ENCODE peak calls at places on chromosomes 5 and 9, in eight cellular contexts. One of them, this sample, is unnamed.

GRCh38 chr5:143557061-143557818 is 153.8 kb upstream of the NR3C1 start:
- DNase-seq in lower lobe of right lung: no peak
- DNase-seq in adrenal gland: no peak
- DNase-seq in foreskin keratinocyte: no peak
- DNase-seq in heart left ventricle: no peak
- DNase-seq in cardiac fibroblast: peak; percentile 81
- DNase-seq in choroid plexus epithelial cell: peak; percentile 71
- DNase-seq in lower leg skin: no peak
- DNase-seq in this sample: no peak

GRCh38 chr9:97615439-97616072 is 17.6 kb downstream of the TSTD2 start:
- DNase-seq in lower lobe of right lung: no peak
- DNase-seq in adrenal gland: peak; percentile 75
- DNase-seq in foreskin keratinocyte: peak; percentile 13
- DNase-seq in heart left ventricle: peak; percentile 46
- DNase-seq in cardiac fibroblast: peak; percentile 73
- DNase-seq in choroid plexus epithelial cell: peak; percentile 78
- DNase-seq in lower leg skin: peak; percentile 77
- DNase-seq in this sample: no peak

GRCh38 chr5:94885931-94886330 is 267.5 kb downstream of the SLF1 start:
- DNase-seq in lower lobe of right lung: no peak
- DNase-seq in adrenal gland: no peak
- DNase-seq in foreskin keratinocyte: no peak
- DNase-seq in heart left ventricle: no peak
- DNase-seq in cardiac fibroblast: no peak
- DNase-seq in choroid plexus epithelial cell: no peak
- DNase-seq in lower leg skin: no peak
- DNase-seq in this sample: no peak

GRCh38 chr9:504921-505821 is 290.5 kb downstream of the DOCK8 start:
- DNase-seq in lower lobe of right lung: peak; percentile 55
- DNase-seq in adrenal gland: peak; percentile 49
- DNase-seq in foreskin keratinocyte: no peak
- DNase-seq in heart left ventricle: peak; percentile 50
- DNase-seq in cardiac fibroblast: no peak
- DNase-seq in choroid plexus epithelial cell: peak; percentile 2
- DNase-seq in lower leg skin: no peak
- DNase-seq in this sample: no peak

GRCh38 chr5:37839441-37840035 is 303 bp downstream of the GDNF start:
- DNase-seq in lower lobe of right lung: no peak
- DNase-seq in adrenal gland: peak; percentile 66
- DNase-seq in foreskin keratinocyte: no peak
- DNase-seq in heart left ventricle: peak; percentile 47
- DNase-seq in cardiac fibroblast: peak; percentile 57
- DNase-seq in choroid plexus epithelial cell: peak; percentile 77
- DNase-seq in lower leg skin: peak; percentile 30
- DNase-seq in this sample: no peak

GRCh38 chr5:176776141-176776865 is 34.1 kb upstream of the UNC5A start:
- DNase-seq in lower lobe of right lung: no peak
- DNase-seq in adrenal gland: no peak
- DNase-seq in foreskin keratinocyte: no peak
- DNase-seq in heart left ventricle: no peak
- DNase-seq in cardiac fibroblast: no peak
- DNase-seq in choroid plexus epithelial cell: no peak
- DNase-seq in lower leg skin: no peak
- DNase-seq in this sample: no peak

GRCh38 chr5:157611571-157612067 is 36.0 kb upstream of the ADAM19 start:
- DNase-seq in lower lobe of right lung: no peak
- DNase-seq in adrenal gland: no peak
- DNase-seq in foreskin keratinocyte: no peak
- DNase-seq in heart left ventricle: no peak
- DNase-seq in cardiac fibroblast: no peak
- DNase-seq in choroid plexus epithelial cell: no peak
- DNase-seq in lower leg skin: no peak
- DNase-seq in this sample: no peak

GRCh38 chr9:115341401-115341800 is 223.4 kb upstream of the TNC start:
- DNase-seq in lower lobe of right lung: no peak
- DNase-seq in adrenal gland: no peak
- DNase-seq in foreskin keratinocyte: no peak
- DNase-seq in heart left ventricle: no peak
- DNase-seq in cardiac fibroblast: no peak
- DNase-seq in choroid plexus epithelial cell: no peak
- DNase-seq in lower leg skin: peak; percentile 68
- DNase-seq in this sample: no peak

GRCh38 chr9:136472640-136473353 is 10.0 kb downstream of the SEC16A start:
- DNase-seq in lower lobe of right lung: no peak
- DNase-seq in adrenal gland: no peak
- DNase-seq in foreskin keratinocyte: no peak
- DNase-seq in heart left ventricle: no peak
- DNase-seq in cardiac fibroblast: no peak
- DNase-seq in choroid plexus epithelial cell: no peak
- DNase-seq in lower leg skin: no peak
- DNase-seq in this sample: no peak

GRCh38 chr5:148523139-148523538 is 131.2 kb downstream of the HTR4 start:
- DNase-seq in lower lobe of right lung: no peak
- DNase-seq in adrenal gland: no peak
- DNase-seq in foreskin keratinocyte: no peak
- DNase-seq in heart left ventricle: no peak
- DNase-seq in cardiac fibroblast: no peak
- DNase-seq in choroid plexus epithelial cell: no peak
- DNase-seq in lower leg skin: no peak
- DNase-seq in this sample: no peak

GRCh38 chr5:177421046-177421798 is 5.3 kb upstream of the GRK6 start:
- DNase-seq in lower lobe of right lung: no peak
- DNase-seq in adrenal gland: no peak
- DNase-seq in foreskin keratinocyte: no peak
- DNase-seq in heart left ventricle: no peak
- DNase-seq in cardiac fibroblast: no peak
- DNase-seq in choroid plexus epithelial cell: no peak
- DNase-seq in lower leg skin: no peak
- DNase-seq in this sample: no peak

GRCh38 chr9:136527131-136527530 is 18.7 kb downstream of the NOTCH1 start:
- DNase-seq in lower lobe of right lung: no peak
- DNase-seq in adrenal gland: no peak
- DNase-seq in foreskin keratinocyte: no peak
- DNase-seq in heart left ventricle: no peak
- DNase-seq in cardiac fibroblast: no peak
- DNase-seq in choroid plexus epithelial cell: no peak
- DNase-seq in lower leg skin: no peak
- DNase-seq in this sample: no peak

GRCh38 chr9:72158680-72159079 is 9.4 kb downstream of the GDA start:
- DNase-seq in lower lobe of right lung: no peak
- DNase-seq in adrenal gland: no peak
- DNase-seq in foreskin keratinocyte: no peak
- DNase-seq in heart left ventricle: no peak
- DNase-seq in cardiac fibroblast: no peak
- DNase-seq in choroid plexus epithelial cell: no peak
- DNase-seq in lower leg skin: no peak
- DNase-seq in this sample: no peak

GRCh38 chr5:178334856-178335255 is 102.3 kb upstream of the PHYKPL start:
- DNase-seq in lower lobe of right lung: no peak
- DNase-seq in adrenal gland: no peak
- DNase-seq in foreskin keratinocyte: no peak
- DNase-seq in heart left ventricle: no peak
- DNase-seq in cardiac fibroblast: no peak
- DNase-seq in choroid plexus epithelial cell: no peak
- DNase-seq in lower leg skin: no peak
- DNase-seq in this sample: no peak

GRCh38 chr9:19493845-19494244 is 85.0 kb downstream of the ACER2 start:
- DNase-seq in lower lobe of right lung: no peak
- DNase-seq in adrenal gland: no peak
- DNase-seq in foreskin keratinocyte: no peak
- DNase-seq in heart left ventricle: no peak
- DNase-seq in cardiac fibroblast: no peak
- DNase-seq in choroid plexus epithelial cell: no peak
- DNase-seq in lower leg skin: no peak
- DNase-seq in this sample: no peak

GRCh38 chr5:126055348-126055729 is 367.9 kb upstream of the GRAMD2B start:
- DNase-seq in lower lobe of right lung: no peak
- DNase-seq in adrenal gland: no peak
- DNase-seq in foreskin keratinocyte: no peak
- DNase-seq in heart left ventricle: no peak
- DNase-seq in cardiac fibroblast: no peak
- DNase-seq in choroid plexus epithelial cell: no peak
- DNase-seq in lower leg skin: no peak
- DNase-seq in this sample: no peak

GRCh38 chr9:28212979-28213378 is 639.7 kb upstream of the C9orf72 start:
- DNase-seq in lower lobe of right lung: no peak
- DNase-seq in adrenal gland: no peak
- DNase-seq in foreskin keratinocyte: peak; percentile 66
- DNase-seq in heart left ventricle: no peak
- DNase-seq in cardiac fibroblast: peak; percentile 50
- DNase-seq in choroid plexus epithelial cell: peak; percentile 90
- DNase-seq in lower leg skin: no peak
- DNase-seq in this sample: no peak

GRCh38 chr9:1978941-1979340 is 36.2 kb upstream of the SMARCA2 start:
- DNase-seq in lower lobe of right lung: peak; percentile 28
- DNase-seq in adrenal gland: no peak
- DNase-seq in foreskin keratinocyte: peak; percentile 14
- DNase-seq in heart left ventricle: peak; percentile 44
- DNase-seq in cardiac fibroblast: peak; percentile 62
- DNase-seq in choroid plexus epithelial cell: peak; percentile 2
- DNase-seq in lower leg skin: peak; percentile 45
- DNase-seq in this sample: no peak

DNA sequence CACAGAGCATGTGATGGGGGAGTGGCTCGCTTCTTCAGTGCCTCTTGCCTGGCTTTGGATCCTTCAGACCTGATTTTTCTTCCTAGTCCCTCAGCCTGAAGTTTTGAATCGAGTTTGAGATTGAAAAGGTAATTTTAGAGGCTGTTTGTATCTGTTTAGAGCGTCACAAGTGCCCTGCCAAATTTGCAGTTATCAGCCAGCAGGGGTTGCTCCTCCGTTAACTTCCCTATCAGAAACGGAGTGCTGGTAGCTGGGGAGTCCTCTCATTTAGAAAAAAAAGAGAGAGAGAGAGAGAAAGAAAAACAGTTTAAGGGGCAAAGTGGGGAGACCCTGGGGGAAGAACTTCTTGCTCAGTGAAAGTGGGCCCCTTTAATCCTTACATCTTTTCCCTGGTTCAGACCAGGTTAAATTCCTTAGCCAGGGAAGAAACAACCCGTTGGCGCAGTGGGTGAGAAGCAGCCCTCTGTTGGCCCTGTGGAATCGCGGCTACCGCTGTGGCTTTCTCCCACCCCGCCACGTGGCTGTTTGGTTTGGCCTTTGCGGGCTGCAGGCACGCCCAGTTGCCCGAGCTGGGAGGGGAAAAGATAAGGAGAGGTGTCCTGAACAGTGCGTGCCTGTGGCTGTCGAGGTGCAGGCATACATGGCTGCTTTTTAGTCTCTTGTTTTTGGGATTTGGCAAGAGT is 576.7 kb upstream of the ACO1 start:
- DNase-seq in lower lobe of right lung: peak; percentile 28
- DNase-seq in adrenal gland: no peak
- DNase-seq in foreskin keratinocyte: no peak
- DNase-seq in heart left ventricle: no peak
- DNase-seq in cardiac fibroblast: no peak
- DNase-seq in choroid plexus epithelial cell: peak; percentile 8
- DNase-seq in lower leg skin: no peak
- DNase-seq in this sample: no peak
- TF ChIP-seq CTCF in lower lobe of right lung: no peak
- TF ChIP-seq CTCF in adrenal gland: no peak
- TF ChIP-seq CTCF in foreskin keratinocyte: peak; percentile 23
- TF ChIP-seq CTCF in heart left ventricle: no peak
- TF ChIP-seq CTCF in cardiac fibroblast: no peak
- TF ChIP-seq CTCF in choroid plexus epithelial cell: peak; percentile 40
- TF ChIP-seq CTCF in lower leg skin: no peak
- TF ChIP-seq CTCF in this sample: no peak

GRCh38 chr9:35452481-35452880 is 37.4 kb upstream of the RUSC2 start:
- DNase-seq in lower lobe of right lung: no peak
- DNase-seq in adrenal gland: no peak
- DNase-seq in foreskin keratinocyte: no peak
- DNase-seq in heart left ventricle: no peak
- DNase-seq in cardiac fibroblast: peak; percentile 32
- DNase-seq in choroid plexus epithelial cell: peak; percentile 37
- DNase-seq in lower leg skin: no peak
- DNase-seq in this sample: no peak
- TF ChIP-seq CTCF in lower lobe of right lung: no peak
- TF ChIP-seq CTCF in adrenal gland: no peak
- TF ChIP-seq CTCF in foreskin keratinocyte: peak; percentile 23
- TF ChIP-seq CTCF in heart left ventricle: no peak
- TF ChIP-seq CTCF in cardiac fibroblast: peak; percentile 42
- TF ChIP-seq CTCF in choroid plexus epithelial cell: peak; percentile 55
- TF ChIP-seq CTCF in lower leg skin: no peak
- TF ChIP-seq CTCF in this sample: no peak

DNA sequence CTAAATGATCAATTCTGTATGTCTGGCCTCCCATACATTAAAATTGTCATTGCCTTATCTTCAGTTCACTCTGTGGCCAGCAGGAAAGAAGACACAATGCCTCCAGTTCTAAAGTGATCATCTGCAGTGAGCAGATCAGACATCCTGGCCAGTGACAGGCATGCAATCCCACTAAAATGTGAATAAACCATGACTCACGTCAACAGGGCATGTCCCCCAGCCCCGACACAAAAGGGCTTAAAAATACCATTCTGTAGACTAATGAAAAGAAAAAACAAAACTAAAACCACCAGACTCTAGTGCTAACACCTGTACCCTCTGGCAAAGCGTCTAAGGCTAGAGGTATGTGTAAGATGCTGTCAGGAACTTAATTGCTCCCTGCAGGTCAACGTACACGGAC is 38.5 kb downstream of the DDX31 start:
- DNase-seq in lower lobe of right lung: no peak
- DNase-seq in adrenal gland: no peak
- DNase-seq in foreskin keratinocyte: peak; percentile 91
- DNase-seq in heart left ventricle: no peak
- DNase-seq in cardiac fibroblast: peak; percentile 54
- DNase-seq in choroid plexus epithelial cell: peak; percentile 47
- DNase-seq in lower leg skin: no peak
- DNase-seq in this sample: no peak
- TF ChIP-seq CTCF in lower lobe of right lung: no peak
- TF ChIP-seq CTCF in adrenal gland: no peak
- TF ChIP-seq CTCF in foreskin keratinocyte: peak; percentile 30
- TF ChIP-seq CTCF in heart left ventricle: no peak
- TF ChIP-seq CTCF in cardiac fibroblast: no peak
- TF ChIP-seq CTCF in choroid plexus epithelial cell: peak; percentile 17
- TF ChIP-seq CTCF in lower leg skin: no peak
- TF ChIP-seq CTCF in this sample: no peak

GRCh38 chr9:120989065-120989464 is 61.0 kb downstream of the C5 start:
- DNase-seq in lower lobe of right lung: no peak
- DNase-seq in adrenal gland: no peak
- DNase-seq in foreskin keratinocyte: no peak
- DNase-seq in heart left ventricle: no peak
- DNase-seq in cardiac fibroblast: no peak
- DNase-seq in choroid plexus epithelial cell: no peak
- DNase-seq in lower leg skin: no peak
- DNase-seq in this sample: no peak

GRCh38 chr9:120983259-120983837 is 56.8 kb upstream of the TRAF1 start:
- DNase-seq in lower lobe of right lung: no peak
- DNase-seq in adrenal gland: no peak
- DNase-seq in foreskin keratinocyte: no peak
- DNase-seq in heart left ventricle: no peak
- DNase-seq in cardiac fibroblast: no peak
- DNase-seq in choroid plexus epithelial cell: no peak
- DNase-seq in lower leg skin: no peak
- DNase-seq in this sample: no peak

GRCh38 chr9:120980951-120981350 is 54.4 kb upstream of the TRAF1 start:
- DNase-seq in lower lobe of right lung: no peak
- DNase-seq in adrenal gland: no peak
- DNase-seq in foreskin keratinocyte: no peak
- DNase-seq in heart left ventricle: no peak
- DNase-seq in cardiac fibroblast: no peak
- DNase-seq in choroid plexus epithelial cell: no peak
- DNase-seq in lower leg skin: no peak
- DNase-seq in this sample: no peak

GRCh38 chr9:120982851-120983250 is 56.3 kb upstream of the TRAF1 start:
- DNase-seq in lower lobe of right lung: no peak
- DNase-seq in adrenal gland: no peak
- DNase-seq in foreskin keratinocyte: no peak
- DNase-seq in heart left ventricle: no peak
- DNase-seq in cardiac fibroblast: peak; percentile 39
- DNase-seq in choroid plexus epithelial cell: peak; percentile 49
- DNase-seq in lower leg skin: no peak
- DNase-seq in this sample: no peak

GRCh38 chr9:120985759-120986353 is 59.3 kb upstream of the TRAF1 start:
- DNase-seq in lower lobe of right lung: no peak
- DNase-seq in adrenal gland: no peak
- DNase-seq in foreskin keratinocyte: peak; percentile 13
- DNase-seq in heart left ventricle: no peak
- DNase-seq in cardiac fibroblast: peak; percentile 83
- DNase-seq in choroid plexus epithelial cell: peak; percentile 82
- DNase-seq in lower leg skin: no peak
- DNase-seq in this sample: no peak
- TF ChIP-seq CTCF in lower lobe of right lung: peak; percentile 49
- TF ChIP-seq CTCF in adrenal gland: peak; percentile 61
- TF ChIP-seq CTCF in foreskin keratinocyte: peak; percentile 67
- TF ChIP-seq CTCF in heart left ventricle: peak; percentile 27
- TF ChIP-seq CTCF in cardiac fibroblast: peak; percentile 63
- TF ChIP-seq CTCF in choroid plexus epithelial cell: peak; percentile 76
- TF ChIP-seq CTCF in lower leg skin: no peak
- TF ChIP-seq CTCF in this sample: peak; percentile 59

This sample was measured in thoracic aorta.